ENCODE peak calls at places on chromosomes 6 and 20, in four cellular contexts. A is heart left ventricle, I is A549, H is ascending aorta. M is an unnamed sample.

GRCh38 chr6:169691260-169691659 is 10.6 kb downstream of the WDR27 start:
- DNase-seq in A (no peak), I (no peak), H (no peak), M (no peak)

GRCh38 chr20:14860410-14860814 is 523.0 kb upstream of the FLRT3 start:
- DNase-seq in A (no peak), I (peak; percentile 69), H (no peak), M (no peak)

GRCh38 chr6:86192123-86192522 is 549.4 kb upstream of the SYNCRIP start:
- DNase-seq in A (no peak), I (peak; percentile 37), H (no peak), M (no peak)

GRCh38 chr20:52457826-52458225 is 266.2 kb upstream of the ZFP64 start:
- DNase-seq in A (no peak), I (no peak), H (no peak), M (no peak)

GRCh38 chr20:34927736-34928135 is 27.9 kb downstream of the GSS start:
- DNase-seq in A (no peak), I (no peak), H (no peak), M (peak; percentile 71)

GRCh38 chr6:137202078-137202477 is 17.1 kb downstream of the IFNGR1 start:
- DNase-seq in A (no peak), I (peak; percentile 8), H (no peak), M (no peak)

GRCh38 chr6:111657146-111657545 is 51.5 kb upstream of the TRAF3IP2 start:
- DNase-seq in A (no peak), I (peak; percentile 20), H (no peak), M (peak; percentile 16)

GRCh38 chr6:152155792-152156191 is 348.3 kb downstream of the ESR1 start:
- DNase-seq in A (no peak), I (no peak), H (no peak), M (no peak)

GRCh38 chr6:21348462-21349195 is 244.9 kb upstream of the SOX4 start:
- DNase-seq in A (peak; percentile 64), I (peak; percentile 7), H (peak; percentile 9), M (no peak)

GRCh38 chr6:106619223-106619622 is 10.1 kb downstream of the RTN4IP1 start:
- DNase-seq in A (no peak), I (no peak), H (no peak), M (no peak)

GRCh38 chr6:3808189-3808588 is 41.0 kb upstream of the FAM50B start:
- DNase-seq in A (no peak), I (no peak), H (no peak), M (no peak)

GRCh38 chr6:81126150-81126549 is 626.3 kb downstream of the TENT5A start:
- DNase-seq in A (no peak), I (no peak), H (no peak), M (no peak)

GRCh38 chr20:6122111-6122872 is 538 bp downstream of the FERMT1 start:
- DNase-seq in A (no peak), I (peak; percentile 45), H (no peak), M (peak; percentile 72)

GRCh38 chr6:111793711-111794111 is 79.5 kb downstream of the FYN start:
- DNase-seq in A (peak; percentile 30), I (no peak), H (no peak), M (no peak)

GRCh38 chr6:118283759-118284158 is 264.3 kb upstream of the PLN start:
- DNase-seq in A (no peak), I (peak; percentile 46), H (no peak), M (peak; percentile 20)

GRCh38 chr6:57027301-57027700 is 19.2 kb upstream of the KIAA1586 start:
- DNase-seq in A (no peak), I (no peak), H (no peak), M (no peak)

GRCh38 chr6:130366011-130366963 is at the start of gene TMEM200A:
- DNase-seq in A (peak; percentile 69), I (no peak), H (no peak), M (peak; percentile 15)

GRCh38 chr20:46872315-46873211 is 22.1 kb upstream of the EYA2 start:
- DNase-seq in A (no peak), I (peak; percentile 16), H (no peak), M (peak; percentile 42)

GRCh38 chr6:135257641-135258405 is 76.7 kb downstream of the MYB start:
- DNase-seq in A (no peak), I (no peak), H (no peak), M (no peak)

GRCh38 chr20:45857836-45858250 is 429 bp downstream of the ZSWIM3 start:
- DNase-seq in A (no peak), I (no peak), H (no peak), M (peak; percentile 65)

GRCh38 chr6:91097316-91097878 is 510.5 kb upstream of the MAP3K7 start:
- DNase-seq in A (peak; percentile 59), I (no peak), H (no peak), M (no peak)

GRCh38 chr6:158038291-158039177 is 56.9 kb downstream of the SYNJ2 start:
- DNase-seq in A (no peak), I (no peak), H (no peak), M (no peak)

GRCh38 chr6:106473807-106474206 is 113.3 kb downstream of the CRYBG1 start:
- DNase-seq in A (no peak), I (no peak), H (no peak), M (peak; percentile 39)

GRCh38 chr20:54324652-54325285 is 116.9 kb downstream of the PFDN4 start:
- DNase-seq in A (no peak), I (no peak), H (no peak), M (no peak)

GRCh38 chr6:6865601-6866000 is 242.2 kb upstream of the RREB1 start:
- DNase-seq in A (no peak), I (no peak), H (no peak), M (no peak)

GRCh38 chr20:23303325-23304102 is 47.1 kb upstream of the NXT1 start:
- DNase-seq in A (no peak), I (no peak), H (no peak), M (no peak)

GRCh38 chr6:44230034-44230675 is 6.8 kb downstream of the SLC29A1 start:
- DNase-seq in A (no peak), I (no peak), H (no peak), M (no peak)

GRCh38 chr6:43856005-43856765 is 86.2 kb downstream of the VEGFA start:
- DNase-seq in A (no peak), I (peak; percentile 50), H (no peak), M (no peak)

GRCh38 chr6:158208226-158208807 is 40.2 kb downstream of the GTF2H5 start:
- DNase-seq in A (no peak), I (no peak), H (no peak), M (no peak)

GRCh38 chr20:51382986-51383821 is 159.3 kb downstream of the NFATC2 start:
- DNase-seq in A (no peak), I (no peak), H (no peak), M (no peak)

GRCh38 chr20:55266361-55266760 is 739.0 kb downstream of the CBLN4 start:
- DNase-seq in A (no peak), I (no peak), H (no peak), M (no peak)

GRCh38 chr6:75430631-75431345 is 62.8 kb downstream of the FILIP1 start:
- DNase-seq in A (no peak), I (no peak), H (no peak), M (no peak)

GRCh38 chr6:138824482-138825134 is 28.7 kb downstream of the ECT2L start:
- DNase-seq in A (no peak), I (no peak), H (no peak), M (no peak)

GRCh38 chr6:12150812-12151432 is 138.8 kb downstream of the HIVEP1 start:
- DNase-seq in A (no peak), I (peak; percentile 48), H (no peak), M (peak; percentile 47)

DNA sequence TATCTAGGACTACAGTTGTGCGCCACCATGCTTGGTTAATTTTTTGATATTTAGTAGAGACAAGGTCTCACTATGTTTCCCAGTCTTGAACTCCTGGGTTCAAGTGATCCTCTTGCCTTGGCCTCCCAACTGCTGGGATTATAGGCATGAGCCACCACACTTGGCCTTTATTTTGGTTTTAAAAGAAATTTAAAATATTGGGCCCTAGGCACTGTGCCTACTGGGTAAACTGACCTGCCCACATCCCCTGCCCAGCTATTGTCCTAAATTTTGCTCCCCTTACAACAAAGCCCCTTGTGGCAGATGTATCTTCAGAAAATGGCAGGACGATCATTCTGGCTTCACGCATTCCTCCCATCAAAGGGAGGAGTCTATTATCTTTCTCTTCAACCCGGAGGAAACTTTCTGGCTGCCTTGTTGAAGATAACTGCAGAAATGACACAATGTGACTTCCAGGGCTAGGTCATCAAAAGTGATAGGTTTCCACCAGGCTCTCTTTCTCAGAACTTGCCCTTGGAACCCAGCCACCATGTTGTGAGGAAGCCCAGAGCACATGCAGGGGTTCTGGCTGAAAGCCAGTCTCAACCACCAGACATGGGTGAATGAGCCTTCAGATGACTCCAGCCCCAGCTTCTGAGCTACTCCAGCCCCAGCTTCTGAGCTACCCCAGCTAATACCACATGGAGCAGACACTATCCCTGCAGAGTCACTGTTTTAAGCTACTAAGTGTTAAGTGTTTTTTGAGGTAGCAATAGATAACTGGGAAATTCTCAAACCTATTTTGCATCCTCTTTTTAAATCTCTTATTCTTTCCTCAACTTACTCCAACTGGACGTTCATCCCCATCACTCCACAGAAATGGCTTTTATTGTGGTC is 4.6 kb upstream of the GUCA1B start:
- DNase-seq in A (no peak), I (peak; percentile 34), H (no peak), M (no peak)
- H3K27ac ChIP-seq in A (no peak overlapping the region), I (peak overlapping the region; percentile 72), H (no peak overlapping the region), M (peak overlapping the region; percentile 64)

DNA sequence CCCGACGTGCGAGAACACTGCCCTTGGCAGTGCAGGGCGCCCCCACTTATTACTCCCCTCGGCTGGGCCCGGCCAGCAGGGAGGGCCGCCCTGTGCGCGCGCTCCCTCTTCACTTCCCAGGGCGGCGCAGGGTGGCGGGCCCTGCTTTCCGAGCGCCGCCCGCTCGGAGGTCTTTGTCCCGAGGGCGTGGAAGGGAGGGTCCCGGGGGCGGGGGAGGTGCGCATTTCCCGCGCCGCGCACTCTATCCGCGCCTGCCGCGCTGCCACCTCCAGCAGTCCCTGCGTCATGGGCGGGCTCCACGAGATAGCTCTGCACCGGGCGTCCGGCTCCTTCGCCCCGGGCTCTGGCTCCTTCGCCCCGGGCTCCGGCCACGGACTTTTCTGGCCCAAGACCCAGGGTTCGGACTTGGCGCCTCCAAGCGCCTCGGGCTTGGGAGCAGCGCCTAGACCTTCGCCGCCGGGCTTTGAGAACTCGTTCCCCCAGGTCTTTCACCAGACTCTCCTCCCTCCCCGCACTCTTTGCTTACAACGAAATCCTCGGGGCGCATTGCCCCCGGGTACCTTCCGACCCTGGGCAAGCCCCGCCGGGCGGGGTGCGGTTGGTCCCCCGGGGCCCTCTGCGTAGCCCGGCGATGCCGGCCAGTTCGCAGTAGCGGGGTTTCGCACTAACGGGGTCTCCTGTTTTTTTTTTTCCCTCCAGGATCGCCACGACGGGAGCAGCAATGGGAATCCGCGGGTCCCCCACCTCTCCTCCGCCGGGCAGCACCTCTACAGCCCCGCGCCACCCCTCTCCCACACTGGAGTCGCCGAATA is 1.6 kb downstream of the TFAP2C start:
- DNase-seq in A (no peak), I (peak; percentile 50), H (no peak), M (peak; percentile 71)
- TF ChIP-seq CTCF in A (no peak), I (peak; percentile 24), H (no peak), M (peak; percentile 67)

GRCh38 chr6:683742-684440 is 9.0 kb downstream of the EXOC2 start:
- DNase-seq in A (no peak), I (no peak), H (no peak), M (no peak)

GRCh38 chr6:680666-681374 is 12.1 kb downstream of the EXOC2 start:
- DNase-seq in A (no peak), I (no peak), H (no peak), M (no peak)

GRCh38 chr6:689223-689622 is 3.7 kb downstream of the EXOC2 start:
- DNase-seq in A (no peak), I (no peak), H (no peak), M (no peak)

GRCh38 chr6:684831-685636 is 7.9 kb downstream of the EXOC2 start:
- DNase-seq in A (no peak), I (no peak), H (no peak), M (no peak)

GRCh38 chr6:686528-686927 is 6.4 kb downstream of the EXOC2 start:
- DNase-seq in A (no peak), I (no peak), H (no peak), M (no peak)
- H3K27ac ChIP-seq in A (no peak overlapping the region), I (no peak overlapping the region), H (no peak overlapping the region), M (no peak overlapping the region)

GRCh38 chr20:3071610-3072529 is at the start of gene OXT:
- DNase-seq in A (peak; percentile 80), I (no peak), H (no peak), M (no peak)
- TF ChIP-seq CTCF in A (no peak), I (no peak), H (no peak), M (no peak)

M was measured in RWPE1.